ENCODE peak calls at places on chromosomes 11 and 22, in five cellular contexts. I is HCT116, L is ovary, B is lower leg skin, D is adrenal gland. F is an unnamed sample.
A peak's percentile ranks its signal among the peaks of the same experiment; 100 is the strongest.

GRCh38 chr11:9574556-9574805 is 1.0 kb downstream of the WEE1 start:
- DNase-seq in I (no peak), L (peak; percentile 50), B (peak; percentile 89), D (no peak), F (no peak)

GRCh38 chr11:4154503-4154902 is 59.9 kb downstream of the RRM1 start:
- DNase-seq in I (no peak), L (no peak), B (no peak), D (no peak), F (no peak)

GRCh38 chr11:100581318-100581717 is 105.8 kb upstream of the ARHGAP42 start:
- DNase-seq in I (no peak), L (no peak), B (peak; percentile 86), D (no peak), F (no peak)

GRCh38 chr11:74321487-74322188 is 10.2 kb upstream of the P4HA3 start:
- DNase-seq in I (no peak), L (no peak), B (no peak), D (peak; percentile 56), F (peak; percentile 31)

GRCh38 chr22:42919199-42919598 is 62.1 kb upstream of the ARFGAP3 start:
- DNase-seq in I (peak; percentile 42), L (no peak), B (no peak), D (peak; percentile 74), F (no peak)

GRCh38 chr11:16857186-16857585 is 118.7 kb downstream of the C11orf58 start:
- DNase-seq in I (no peak), L (no peak), B (no peak), D (no peak), F (peak; percentile 94)

GRCh38 chr22:32697331-32697995 is 104.0 kb upstream of the TIMP3 start:
- DNase-seq in I (no peak), L (no peak), B (no peak), D (no peak), F (no peak)

GRCh38 chr11:120229451-120230424 is 10.2 kb upstream of the POU2F3 start:
- DNase-seq in I (no peak), L (no peak), B (no peak), D (peak; percentile 64), F (no peak)

GRCh38 chr11:73204711-73205121 is 13.4 kb upstream of the P2RY2 start:
- DNase-seq in I (no peak), L (no peak), B (peak; percentile 87), D (peak; percentile 73), F (no peak)

GRCh38 chr11:114987171-114987760 is 308.9 kb downstream of the NXPE2 start:
- DNase-seq in I (no peak), L (no peak), B (no peak), D (no peak), F (no peak)

GRCh38 chr11:104841185-104841584 is 57.1 kb downstream of the CASP12 start:
- DNase-seq in I (no peak), L (no peak), B (no peak), D (no peak), F (no peak)

GRCh38 chr11:8032576-8033311 is 45.6 kb downstream of the EIF3F start:
- DNase-seq in I (no peak), L (no peak), B (peak; percentile 78), D (peak; percentile 49), F (no peak)

GRCh38 chr11:84673753-84674152 is 953.4 kb downstream of the DLG2 start:
- DNase-seq in I (no peak), L (no peak), B (no peak), D (no peak), F (no peak)

GRCh38 chr22:48331266-48331665 is 1496.4 kb downstream of the BRD1 start:
- DNase-seq in I (no peak), L (no peak), B (no peak), D (no peak), F (no peak)

GRCh38 chr11:102730036-102730815 is 5.5 kb upstream of the MMP8 start:
- DNase-seq in I (no peak), L (no peak), B (no peak), D (no peak), F (no peak)

GRCh38 chr11:57638005-57638760 is 11.5 kb downstream of the YPEL4 start:
- DNase-seq in I (no peak), L (peak; percentile 83), B (peak; percentile 91), D (peak; percentile 82), F (no peak)

GRCh38 chr11:76802151-76802550 is 19.0 kb downstream of the TSKU start:
- DNase-seq in I (no peak), L (no peak), B (peak; percentile 53), D (peak; percentile 39), F (no peak)

DNA sequence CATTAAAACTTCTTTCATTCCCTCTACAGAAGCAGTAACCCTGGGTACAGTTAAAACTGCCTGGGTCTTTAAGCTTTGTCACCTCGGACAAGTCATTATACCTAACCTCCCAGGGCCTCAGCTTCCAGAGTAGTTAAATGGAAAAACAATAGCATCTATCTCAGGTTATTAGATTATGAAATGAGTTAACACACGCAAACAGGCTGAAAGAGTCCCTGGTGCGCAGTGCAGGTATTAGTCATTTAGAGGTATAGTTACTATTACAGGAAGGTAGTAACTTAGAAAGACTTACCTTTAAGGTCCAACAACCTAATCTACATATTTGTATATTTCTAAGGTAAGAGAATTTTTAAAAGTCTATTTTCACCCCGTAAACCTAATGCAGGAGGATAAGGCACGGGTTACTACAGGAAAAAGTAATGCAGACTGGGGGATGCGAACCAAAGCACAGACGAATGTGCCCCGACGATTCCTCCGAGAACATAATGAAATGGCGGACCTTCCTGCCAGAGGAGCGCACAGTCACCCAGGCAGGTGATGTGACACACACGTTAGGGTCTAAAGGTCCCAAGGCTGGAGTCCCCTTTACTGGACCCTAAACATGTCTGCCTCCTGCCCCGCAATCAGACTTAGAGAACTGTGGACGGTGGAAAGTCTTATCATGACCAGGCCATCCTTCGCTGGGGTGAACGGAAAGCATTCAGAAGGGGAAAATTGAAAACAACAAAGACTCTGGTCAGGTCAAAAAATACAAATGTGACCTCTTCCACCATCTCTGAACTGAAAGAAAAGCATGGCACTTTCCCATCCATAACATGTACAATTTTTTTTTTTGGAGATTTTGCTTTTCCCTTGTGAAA is 1.3 kb downstream of the NAP1L4 start:
- DNase-seq in I (no peak), L (no peak), B (peak; percentile 68), D (peak; percentile 55), F (peak; percentile 76)
- TF ChIP-seq POLR2A in I (no peak), L (no peak), B (no peak), D (no peak), F (no peak)

GRCh38 chr22:50305658-50306566 is 1.5 kb downstream of the PLXNB2 start:
- DNase-seq in I (peak; percentile 66), L (peak; percentile 89), B (peak; percentile 96), D (peak; percentile 97), F (no peak)
- TF ChIP-seq POLR2A in I (no peak), L (no peak), B (no peak), D (peak; percentile 74), F (peak; percentile 42)

GRCh38 chr11:109815529-109816105 is 277.6 kb upstream of the ZC3H12C start:
- DNase-seq in I (no peak), L (no peak), B (no peak), D (no peak), F (no peak)

GRCh38 chr11:109819410-109819809 is 273.8 kb upstream of the ZC3H12C start:
- DNase-seq in I (no peak), L (no peak), B (no peak), D (no peak), F (no peak)

GRCh38 chr11:109818303-109818702 is 274.9 kb upstream of the ZC3H12C start:
- DNase-seq in I (no peak), L (no peak), B (no peak), D (no peak), F (no peak)
- TF ChIP-seq POLR2A in I (no peak), L (no peak), B (no peak), D (no peak), F (no peak)

DNA sequence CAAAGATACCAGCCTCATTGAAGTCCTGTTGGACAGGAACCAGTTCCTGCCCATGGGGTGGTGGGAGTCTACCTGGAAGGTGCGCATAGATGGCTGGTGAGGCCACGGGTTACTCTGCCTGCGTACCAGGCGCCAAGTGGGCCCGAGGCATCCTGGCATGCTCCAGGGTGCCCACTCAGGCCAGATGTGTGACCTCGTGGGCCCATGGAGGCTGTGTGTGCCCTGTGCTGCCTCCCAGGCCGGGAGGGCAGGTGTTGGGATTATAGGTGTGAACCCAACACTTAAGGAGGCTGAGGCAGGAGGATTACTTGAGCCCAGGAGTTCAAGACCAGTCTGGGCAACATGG is 23.1 kb downstream of the TANGO2 start:
- DNase-seq in I (no peak), L (no peak), B (no peak), D (no peak), F (no peak)
- TF ChIP-seq POLR2A in I (no peak), L (no peak), B (no peak), D (no peak), F (no peak)

DNA sequence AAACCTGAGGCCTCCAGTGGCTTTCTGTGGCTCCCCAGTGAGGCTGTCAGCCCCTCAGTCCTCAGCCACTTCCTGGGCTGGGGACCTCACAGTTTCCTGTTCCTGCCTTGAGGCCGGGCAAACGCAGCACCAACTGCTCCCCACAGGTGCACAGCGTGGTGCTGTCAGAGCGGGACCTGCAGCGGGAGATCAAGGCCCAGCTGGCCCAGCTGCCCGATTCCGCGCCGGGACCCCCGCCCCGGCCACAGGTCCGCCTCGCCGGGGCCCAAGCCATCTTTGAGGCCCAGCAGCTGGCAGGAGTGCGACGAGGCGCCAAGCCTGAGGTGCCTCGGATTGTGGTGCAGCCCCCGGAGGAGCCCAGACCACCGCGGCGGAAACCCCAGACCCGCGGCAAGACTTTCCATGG is 5.4 kb downstream of the TBC1D10C start:
- DNase-seq in I (no peak), L (no peak), B (no peak), D (no peak), F (no peak)
- TF ChIP-seq POLR2A in I (no peak), L (no peak), B (no peak), D (no peak), F (no peak)

GRCh38 chr22:28741758-28742561 is at the start of the genes CHEK2 and HSCB:
- DNase-seq in I (peak; percentile 97), L (peak; percentile 98), B (peak; percentile 100), D (peak; percentile 99), F (peak; percentile 99)
- TF ChIP-seq POLR2A in I (peak; percentile 43), L (peak; percentile 82), B (no peak), D (peak; percentile 73), F (peak; percentile 85)

DNA sequence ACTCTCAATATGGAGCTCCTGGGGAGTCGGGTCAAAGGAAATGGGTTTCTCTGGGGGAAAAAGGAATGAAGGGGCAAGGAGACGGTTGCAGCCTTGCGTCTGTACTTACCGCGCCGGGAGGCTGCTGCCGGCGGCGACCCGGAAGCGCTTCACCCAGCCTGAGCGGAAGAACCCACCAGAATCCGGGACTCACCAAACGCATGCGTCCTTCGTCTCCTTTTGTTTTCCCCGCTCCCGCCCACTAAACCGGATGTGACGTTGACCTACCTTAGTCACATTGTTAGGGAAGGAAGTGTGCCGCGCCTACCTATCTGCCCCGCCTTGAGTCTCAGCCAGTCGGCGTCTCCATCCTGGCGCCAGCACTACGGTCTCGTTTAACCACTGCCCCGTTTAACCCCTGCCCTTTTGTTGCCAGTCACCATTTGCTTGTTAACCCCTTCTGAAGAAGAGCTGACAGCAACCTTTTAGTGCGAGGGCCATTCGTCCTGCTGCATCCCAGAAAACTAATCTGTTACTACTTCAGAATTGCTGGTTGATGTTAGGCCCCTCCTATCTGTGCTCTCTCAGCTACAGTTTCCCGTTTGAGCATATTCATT is at the start of gene ANAPC15:
- DNase-seq in I (peak; percentile 99), L (peak; percentile 99), B (peak; percentile 100), D (peak; percentile 100), F (peak; percentile 98)
- TF ChIP-seq POLR2A in I (peak; percentile 94), L (peak; percentile 96), B (no peak), D (peak; percentile 92), F (peak; percentile 95)